ENCODE peak calls at places on chromosomes 7 and 10, in eight cellular contexts. B is HepG2; Z is aorta; T is vagina; W is CD4-positive, alpha-beta T cell; D is ovary; P is MM.1S; A is right cardiac atrium. N is an unnamed sample.

GRCh38 chr7:84248267-84248666 is 53.7 kb upstream of the SEMA3A start:
- DNase-seq in P (no peak), W (no peak), Z (no peak), B (no peak), A (no peak), T (no peak), D (no peak), N (no peak)

GRCh38 chr7:36784991-36785940 is 61.0 kb upstream of the AOAH start:
- DNase-seq in D (no peak), B (no peak), W (peak; percentile 58), T (no peak), A (peak; percentile 67), P (no peak), Z (no peak), N (peak; percentile 54)

GRCh38 chr10:69716711-69717560 is 84.8 kb upstream of the COL13A1 start:
- DNase-seq in Z (peak; percentile 84), B (peak; percentile 35), T (no peak), A (peak; percentile 69), P (peak; percentile 45), W (peak; percentile 41), D (no peak), N (peak; percentile 77)

GRCh38 chr7:101108330-101108857 is 18.5 kb upstream of the SERPINE1 start:
- DNase-seq in T (no peak), D (peak; percentile 81), A (peak; percentile 78), Z (no peak), W (no peak), P (no peak), B (peak; percentile 69), N (peak; percentile 67)

GRCh38 chr10:122348512-122348911 is 26.0 kb upstream of the PLEKHA1 start:
- DNase-seq in A (no peak), P (no peak), Z (no peak), B (no peak), W (no peak), D (no peak), T (no peak), N (no peak)

GRCh38 chr7:14924398-14924797 is 21.8 kb upstream of the DGKB start:
- DNase-seq in D (no peak), P (no peak), Z (no peak), T (no peak), A (no peak), B (no peak), W (no peak), N (no peak)

GRCh38 chr10:27373566-27374160 is 130.4 kb upstream of the RAB18 start:
- DNase-seq in B (no peak), W (no peak), T (no peak), D (no peak), A (no peak), P (no peak), Z (no peak), N (no peak)

GRCh38 chr10:118481871-118482270 is 113.6 kb downstream of the PRLHR start:
- DNase-seq in T (no peak), P (no peak), A (no peak), D (no peak), W (no peak), Z (no peak), B (no peak), N (no peak)

GRCh38 chr7:51602321-51602720 is 285.7 kb upstream of the COBL start:
- DNase-seq in Z (no peak), P (no peak), T (no peak), W (no peak), B (no peak), A (no peak), D (no peak), N (no peak)

GRCh38 chr10:124306922-124307371 is 111.8 kb downstream of the OAT start:
- DNase-seq in Z (no peak), A (no peak), P (no peak), T (no peak), B (no peak), W (no peak), D (no peak), N (no peak)

GRCh38 chr10:6053816-6054581 is 8.2 kb downstream of the IL2RA start:
- DNase-seq in Z (no peak), D (no peak), W (no peak), A (peak; percentile 82), P (no peak), T (peak; percentile 88), B (peak; percentile 71), N (peak; percentile 77)

GRCh38 chr7:99272476-99273045 is at the start of gene MYH16:
- DNase-seq in D (no peak), B (no peak), Z (no peak), P (no peak), W (no peak), T (no peak), A (no peak), N (no peak)

GRCh38 chr10:33015798-33016547 is 57.9 kb upstream of the ITGB1 start:
- DNase-seq in P (no peak), D (no peak), T (no peak), Z (no peak), B (no peak), A (no peak), W (no peak), N (no peak)

GRCh38 chr7:132614428-132615076 is 38.3 kb upstream of the PLXNA4 start:
- DNase-seq in W (no peak), P (no peak), A (peak; percentile 73), Z (peak; percentile 77), B (no peak), T (peak; percentile 14), D (peak; percentile 44), N (peak; percentile 49)

GRCh38 chr7:124074007-124074406 is 41.1 kb upstream of the TMEM229A start:
- DNase-seq in B (no peak), Z (no peak), T (no peak), W (no peak), P (peak; percentile 68), D (no peak), A (no peak), N (no peak)

GRCh38 chr10:4470231-4470840 is 355.7 kb upstream of the AKR1E2 start:
- DNase-seq in A (no peak), D (no peak), T (no peak), P (no peak), Z (no peak), B (no peak), W (no peak), N (no peak)

GRCh38 chr7:81186691-81187090 is 267.8 kb upstream of the SEMA3C start:
- DNase-seq in D (no peak), A (no peak), Z (no peak), T (no peak), B (no peak), W (no peak), P (no peak), N (no peak)

GRCh38 chr10:79346388-79347225 is 662 bp upstream of the PPIF start:
- DNase-seq in D (no peak), P (no peak), A (no peak), Z (no peak), W (no peak), B (no peak), T (peak; percentile 88), N (no peak)

GRCh38 chr10:102452672-102453340 is 1.5 kb upstream of the C10orf95 start:
- DNase-seq in W (no peak), D (no peak), T (no peak), B (no peak), Z (no peak), P (no peak), A (no peak), N (peak; percentile 71)
- H3K27ac ChIP-seq in W (peak overlapping the region; percentile 25), D (no peak overlapping the region), T (no peak overlapping the region), B (no peak overlapping the region), Z (no peak overlapping the region), P (no peak overlapping the region), A (peak overlapping the region; percentile 42), N (peak overlapping the region; percentile 76)

DNA sequence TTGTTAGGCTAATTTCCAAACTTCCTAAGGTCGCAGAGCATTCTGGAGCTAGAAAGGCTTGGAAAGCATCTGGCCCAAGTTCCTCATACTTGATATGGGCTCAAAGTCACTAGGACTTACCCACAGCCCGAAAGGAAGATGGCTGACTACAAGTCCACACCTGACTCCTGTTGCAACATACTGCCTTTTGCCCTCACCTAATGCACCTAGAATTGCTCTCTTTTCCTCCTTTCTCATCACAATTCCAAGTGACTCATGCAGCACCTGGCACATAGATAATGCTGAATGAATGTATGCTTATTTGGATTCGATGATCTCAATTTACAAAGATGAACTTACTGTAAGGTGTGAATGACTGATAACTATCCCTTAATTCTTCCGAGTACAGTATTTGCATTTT is 131.5 kb downstream of the SORBS1 start:
- DNase-seq in Z (no peak), D (no peak), A (no peak), B (no peak), W (no peak), P (no peak), T (no peak), N (no peak)
- H3K27ac ChIP-seq in Z (peak overlapping the region; percentile 48), D (no peak overlapping the region), A (peak overlapping the region; percentile 12), B (no peak overlapping the region), W (no peak overlapping the region), P (no peak overlapping the region), T (no peak overlapping the region), N (no peak overlapping the region)

GRCh38 chr10:46024948-46025347 is 5.5 kb downstream of the NCOA4 start:
- DNase-seq in T (no peak), A (no peak), P (no peak), B (no peak), W (no peak), D (no peak), Z (no peak), N (no peak)
- H3K27ac ChIP-seq in T (no peak overlapping the region), A (peak overlapping the region; percentile 59), P (no peak overlapping the region), B (peak overlapping the region; percentile 48), W (no peak overlapping the region), D (no peak overlapping the region), Z (no peak overlapping the region), N (no peak overlapping the region)

DNA sequence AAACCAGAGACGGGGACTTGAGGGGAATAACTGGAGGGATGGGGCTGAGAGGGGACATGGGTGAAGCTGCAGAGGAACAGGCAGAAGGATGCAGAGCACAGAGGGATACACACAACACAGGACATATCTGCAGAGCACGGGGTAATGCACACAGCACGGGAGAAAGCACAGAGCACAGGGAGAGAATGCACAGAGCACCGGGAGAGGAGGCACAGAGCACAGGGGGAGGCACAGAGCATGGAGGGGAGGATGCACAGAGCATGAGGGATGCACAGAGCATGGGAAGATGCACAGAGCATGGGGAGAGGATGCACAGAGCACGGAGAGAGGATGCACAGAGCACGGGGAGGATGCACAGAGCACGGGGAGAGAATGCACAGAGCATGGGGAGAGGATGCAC is 230.2 kb downstream of the ADAM12 start:
- DNase-seq in P (no peak), W (no peak), D (no peak), A (no peak), B (no peak), T (no peak), Z (no peak), N (no peak)
- H3K27ac ChIP-seq in P (no peak overlapping the region), W (no peak overlapping the region), D (no peak overlapping the region), A (no peak overlapping the region), B (no peak overlapping the region), T (no peak overlapping the region), Z (no peak overlapping the region), N (no peak overlapping the region)

N was measured in lower lobe of right lung.